ENCODE peak calls at places on chromosomes 6 and 20, in eight cellular contexts. One of them, this sample, is unnamed.

GRCh38 chr6:68635706-68636513 is 828 bp downstream of the ADGRB3 start:
- DNase-seq in GM12878: no peak
- DNase-seq in body of pancreas: peak; percentile 16
- DNase-seq in IMR-90: no peak
- DNase-seq in astrocyte: no peak
- DNase-seq in brain microvascular endothelial cell: peak; percentile 3
- DNase-seq in fibroblast of villous mesenchyme: peak; percentile 5
- DNase-seq in WERI-Rb-1: peak; percentile 42
- DNase-seq in this sample: peak; percentile 36

GRCh38 chr20:15930324-15931305 is 642.6 kb downstream of the KIF16B start:
- DNase-seq in GM12878: no peak
- DNase-seq in body of pancreas: no peak
- DNase-seq in IMR-90: peak; percentile 39
- DNase-seq in astrocyte: no peak
- DNase-seq in brain microvascular endothelial cell: peak; percentile 26
- DNase-seq in fibroblast of villous mesenchyme: peak; percentile 32
- DNase-seq in WERI-Rb-1: no peak
- DNase-seq in this sample: peak; percentile 72

GRCh38 chr20:44733341-44734069 is 12.2 kb upstream of the KCNK15 start:
- DNase-seq in GM12878: no peak
- DNase-seq in body of pancreas: peak; percentile 70
- DNase-seq in IMR-90: peak; percentile 65
- DNase-seq in astrocyte: no peak
- DNase-seq in brain microvascular endothelial cell: peak; percentile 55
- DNase-seq in fibroblast of villous mesenchyme: peak; percentile 77
- DNase-seq in WERI-Rb-1: peak; percentile 70
- DNase-seq in this sample: peak; percentile 83

GRCh38 chr6:153941768-153942167 is 97.3 kb upstream of the OPRM1 start:
- DNase-seq in GM12878: no peak
- DNase-seq in body of pancreas: peak; percentile 13
- DNase-seq in IMR-90: no peak
- DNase-seq in astrocyte: no peak
- DNase-seq in brain microvascular endothelial cell: no peak
- DNase-seq in fibroblast of villous mesenchyme: no peak
- DNase-seq in WERI-Rb-1: no peak
- DNase-seq in this sample: no peak

GRCh38 chr6:56808871-56809359 is 146.0 kb upstream of the BEND6 start:
- DNase-seq in GM12878: no peak
- DNase-seq in body of pancreas: no peak
- DNase-seq in IMR-90: peak; percentile 73
- DNase-seq in astrocyte: peak; percentile 86
- DNase-seq in brain microvascular endothelial cell: peak; percentile 69
- DNase-seq in fibroblast of villous mesenchyme: peak; percentile 31
- DNase-seq in WERI-Rb-1: no peak
- DNase-seq in this sample: peak; percentile 62

GRCh38 chr6:16345449-16346330 is 107.3 kb downstream of the GMPR start:
- DNase-seq in GM12878: no peak
- DNase-seq in body of pancreas: no peak
- DNase-seq in IMR-90: peak; percentile 93
- DNase-seq in astrocyte: peak; percentile 88
- DNase-seq in brain microvascular endothelial cell: peak; percentile 67
- DNase-seq in fibroblast of villous mesenchyme: peak; percentile 95
- DNase-seq in WERI-Rb-1: no peak
- DNase-seq in this sample: peak; percentile 73

GRCh38 chr6:80531676-80532619 is 425.5 kb downstream of the BCKDHB start:
- DNase-seq in GM12878: no peak
- DNase-seq in body of pancreas: no peak
- DNase-seq in IMR-90: peak; percentile 31
- DNase-seq in astrocyte: no peak
- DNase-seq in brain microvascular endothelial cell: no peak
- DNase-seq in fibroblast of villous mesenchyme: peak; percentile 45
- DNase-seq in WERI-Rb-1: no peak
- DNase-seq in this sample: peak; percentile 61

GRCh38 chr6:98929498-98930060 is 18.2 kb downstream of the FBXL4 start:
- DNase-seq in GM12878: no peak
- DNase-seq in body of pancreas: no peak
- DNase-seq in IMR-90: peak; percentile 7
- DNase-seq in astrocyte: no peak
- DNase-seq in brain microvascular endothelial cell: no peak
- DNase-seq in fibroblast of villous mesenchyme: no peak
- DNase-seq in WERI-Rb-1: no peak
- DNase-seq in this sample: no peak

GRCh38 chr6:160261991-160262718 is 3.5 kb upstream of the SLC22A2 start:
- DNase-seq in GM12878: no peak
- DNase-seq in body of pancreas: no peak
- DNase-seq in IMR-90: no peak
- DNase-seq in astrocyte: no peak
- DNase-seq in brain microvascular endothelial cell: no peak
- DNase-seq in fibroblast of villous mesenchyme: peak; percentile 59
- DNase-seq in WERI-Rb-1: no peak
- DNase-seq in this sample: peak; percentile 63
- TF ChIP-seq CTCF in GM12878: no peak
- TF ChIP-seq CTCF in body of pancreas: no peak
- TF ChIP-seq CTCF in IMR-90: no peak
- TF ChIP-seq CTCF in astrocyte: no peak
- TF ChIP-seq CTCF in brain microvascular endothelial cell: no peak
- TF ChIP-seq CTCF in fibroblast of villous mesenchyme: peak; percentile 49
- TF ChIP-seq CTCF in WERI-Rb-1: no peak
- TF ChIP-seq CTCF in this sample: peak; percentile 35

DNA sequence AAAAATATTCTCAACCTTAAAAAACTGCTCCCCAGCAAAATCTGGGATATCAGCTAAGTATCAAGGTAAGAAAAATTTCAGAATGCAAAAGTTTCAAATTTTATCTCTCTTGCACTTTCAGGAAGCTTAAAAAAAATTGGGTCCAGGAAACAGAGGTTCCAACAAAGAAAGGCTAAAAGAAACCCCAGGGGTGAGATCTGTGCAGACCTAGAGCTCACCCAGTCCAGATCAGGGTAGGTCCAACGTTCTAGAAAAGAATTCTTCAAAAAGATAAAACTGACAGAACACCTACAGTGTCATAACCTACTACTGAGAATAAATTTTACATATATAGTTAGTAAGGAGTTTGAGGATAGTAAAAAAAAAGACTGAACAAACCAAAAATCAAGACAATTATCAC is 23.5 kb downstream of the ILRUN start:
- DNase-seq in GM12878: no peak
- DNase-seq in body of pancreas: no peak
- DNase-seq in IMR-90: no peak
- DNase-seq in astrocyte: no peak
- DNase-seq in brain microvascular endothelial cell: no peak
- DNase-seq in fibroblast of villous mesenchyme: no peak
- DNase-seq in WERI-Rb-1: no peak
- DNase-seq in this sample: no peak
- H3K4me3 ChIP-seq in GM12878: peak overlapping the region; percentile 20
- H3K4me3 ChIP-seq in body of pancreas: no peak overlapping the region
- H3K4me3 ChIP-seq in IMR-90: no peak overlapping the region
- H3K4me3 ChIP-seq in astrocyte: no peak overlapping the region
- H3K4me3 ChIP-seq in brain microvascular endothelial cell: no peak overlapping the region
- H3K4me3 ChIP-seq in fibroblast of villous mesenchyme: no peak overlapping the region
- H3K4me3 ChIP-seq in WERI-Rb-1: no peak overlapping the region
- H3K4me3 ChIP-seq in this sample: no peak overlapping the region

DNA sequence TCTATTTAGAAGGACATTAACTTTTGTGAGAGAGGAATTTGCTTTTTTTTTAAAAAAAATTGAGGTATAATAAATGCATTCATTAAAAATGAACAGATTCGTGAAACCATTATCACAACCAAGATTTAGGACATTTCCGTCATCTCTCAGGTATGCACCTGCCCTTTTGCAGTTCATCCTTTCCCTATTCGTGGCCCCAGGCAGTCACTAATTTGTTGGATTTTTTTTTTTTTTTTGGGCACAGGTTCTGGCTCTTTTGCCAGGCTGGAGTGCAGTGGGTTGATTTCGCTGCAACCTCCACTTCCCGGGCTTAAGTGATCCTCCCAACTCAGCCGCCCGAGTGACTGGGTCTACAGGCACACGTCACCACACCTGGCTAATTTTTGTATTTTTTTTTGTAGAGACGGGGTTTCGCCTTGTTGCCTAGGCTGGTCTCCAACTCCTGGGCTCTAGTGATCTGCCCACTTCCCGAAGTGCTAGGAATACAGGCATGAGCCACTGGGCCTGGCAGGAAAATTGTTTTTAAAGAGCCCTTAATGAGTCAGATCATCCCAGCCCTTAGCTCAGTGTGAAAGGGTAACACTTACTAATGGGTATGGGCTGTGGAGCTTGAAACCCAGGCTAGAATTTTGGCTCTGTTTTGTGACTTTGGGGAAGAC is 9.2 kb downstream of the PHF3 start:
- DNase-seq in GM12878: no peak
- DNase-seq in body of pancreas: no peak
- DNase-seq in IMR-90: no peak
- DNase-seq in astrocyte: peak; percentile 71
- DNase-seq in brain microvascular endothelial cell: no peak
- DNase-seq in fibroblast of villous mesenchyme: no peak
- DNase-seq in WERI-Rb-1: no peak
- DNase-seq in this sample: no peak
- TF ChIP-seq CTCF in GM12878: no peak
- TF ChIP-seq CTCF in body of pancreas: no peak
- TF ChIP-seq CTCF in IMR-90: no peak
- TF ChIP-seq CTCF in astrocyte: no peak
- TF ChIP-seq CTCF in brain microvascular endothelial cell: no peak
- TF ChIP-seq CTCF in fibroblast of villous mesenchyme: no peak
- TF ChIP-seq CTCF in WERI-Rb-1: no peak
- TF ChIP-seq CTCF in this sample: no peak

DNA sequence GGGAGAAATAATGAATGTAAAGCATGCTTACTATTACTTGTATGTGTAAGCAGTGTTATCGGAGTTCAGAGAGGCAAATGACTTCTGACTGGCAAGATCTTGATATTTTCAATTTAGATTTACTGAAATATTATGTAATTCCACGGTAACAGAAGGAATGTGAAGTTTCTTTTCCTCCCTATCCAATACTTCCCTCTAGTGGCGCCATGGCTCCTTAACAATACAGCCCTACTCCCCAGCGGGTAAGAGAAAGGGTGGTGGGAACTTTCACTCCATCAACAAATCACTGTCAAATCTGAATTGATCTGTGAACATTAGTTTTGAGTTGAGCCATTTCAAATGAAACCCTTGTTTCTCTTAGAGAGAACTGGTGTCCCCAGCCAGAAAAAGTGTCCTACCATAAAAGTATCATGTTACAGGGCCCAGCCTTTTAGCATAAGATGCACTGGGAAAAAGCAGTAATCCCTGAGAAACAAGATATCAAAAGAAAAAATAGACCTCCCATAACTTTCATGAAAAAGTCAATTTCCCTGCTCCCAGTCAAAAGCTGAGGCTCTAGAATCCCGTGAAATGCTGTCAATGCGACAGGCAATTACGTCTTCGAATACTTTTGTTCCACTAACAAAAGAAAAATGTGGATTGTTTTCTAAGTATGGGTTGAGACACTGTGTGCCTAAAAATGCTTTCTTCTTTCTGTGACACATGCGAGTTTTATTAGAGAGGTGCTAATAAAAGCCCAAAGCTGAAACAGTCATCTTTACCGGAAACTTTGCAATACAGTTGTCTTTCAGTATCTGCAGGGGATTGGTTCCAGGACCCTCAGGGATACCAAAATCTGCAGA is 12.9 kb downstream of the COX7A2 start:
- DNase-seq in GM12878: no peak
- DNase-seq in body of pancreas: peak; percentile 54
- DNase-seq in IMR-90: peak; percentile 67
- DNase-seq in astrocyte: peak; percentile 40
- DNase-seq in brain microvascular endothelial cell: peak; percentile 37
- DNase-seq in fibroblast of villous mesenchyme: peak; percentile 67
- DNase-seq in WERI-Rb-1: peak; percentile 41
- DNase-seq in this sample: peak; percentile 82
- H3K4me3 ChIP-seq in GM12878: no peak overlapping the region
- H3K4me3 ChIP-seq in body of pancreas: no peak overlapping the region
- H3K4me3 ChIP-seq in IMR-90: no peak overlapping the region
- H3K4me3 ChIP-seq in astrocyte: no peak overlapping the region
- H3K4me3 ChIP-seq in brain microvascular endothelial cell: no peak overlapping the region
- H3K4me3 ChIP-seq in fibroblast of villous mesenchyme: no peak overlapping the region
- H3K4me3 ChIP-seq in WERI-Rb-1: no peak overlapping the region
- H3K4me3 ChIP-seq in this sample: no peak overlapping the region

GRCh38 chr6:125906158-125906998 is 50.2 kb upstream of the HINT3 start:
- DNase-seq in GM12878: no peak
- DNase-seq in body of pancreas: peak; percentile 62
- DNase-seq in IMR-90: peak; percentile 27
- DNase-seq in astrocyte: no peak
- DNase-seq in brain microvascular endothelial cell: peak; percentile 16
- DNase-seq in fibroblast of villous mesenchyme: peak; percentile 62
- DNase-seq in WERI-Rb-1: peak; percentile 42
- DNase-seq in this sample: peak; percentile 61
- TF ChIP-seq CTCF in GM12878: peak; percentile 94
- TF ChIP-seq CTCF in body of pancreas: peak; percentile 75
- TF ChIP-seq CTCF in IMR-90: peak; percentile 58
- TF ChIP-seq CTCF in astrocyte: peak; percentile 40
- TF ChIP-seq CTCF in brain microvascular endothelial cell: peak; percentile 92
- TF ChIP-seq CTCF in fibroblast of villous mesenchyme: peak; percentile 86
- TF ChIP-seq CTCF in WERI-Rb-1: peak; percentile 82
- TF ChIP-seq CTCF in this sample: peak; percentile 95

GRCh38 chr20:3071266-3071609 is 182 bp upstream of the OXT start:
- DNase-seq in GM12878: no peak
- DNase-seq in body of pancreas: no peak
- DNase-seq in IMR-90: no peak
- DNase-seq in astrocyte: no peak
- DNase-seq in brain microvascular endothelial cell: no peak
- DNase-seq in fibroblast of villous mesenchyme: no peak
- DNase-seq in WERI-Rb-1: no peak
- DNase-seq in this sample: no peak
- H3K4me3 ChIP-seq in GM12878: no peak overlapping the region
- H3K4me3 ChIP-seq in body of pancreas: no peak overlapping the region
- H3K4me3 ChIP-seq in IMR-90: no peak overlapping the region
- H3K4me3 ChIP-seq in astrocyte: no peak overlapping the region
- H3K4me3 ChIP-seq in brain microvascular endothelial cell: peak overlapping the region; percentile 37
- H3K4me3 ChIP-seq in fibroblast of villous mesenchyme: peak overlapping the region; percentile 45
- H3K4me3 ChIP-seq in WERI-Rb-1: no peak overlapping the region
- H3K4me3 ChIP-seq in this sample: no peak overlapping the region

GRCh38 chr6:35202066-35202546 is 11.7 kb upstream of the SCUBE3 start:
- DNase-seq in GM12878: no peak
- DNase-seq in body of pancreas: no peak
- DNase-seq in IMR-90: no peak
- DNase-seq in astrocyte: no peak
- DNase-seq in brain microvascular endothelial cell: no peak
- DNase-seq in fibroblast of villous mesenchyme: no peak
- DNase-seq in WERI-Rb-1: no peak
- DNase-seq in this sample: no peak
- TF ChIP-seq CTCF in GM12878: no peak
- TF ChIP-seq CTCF in body of pancreas: no peak
- TF ChIP-seq CTCF in IMR-90: no peak
- TF ChIP-seq CTCF in astrocyte: no peak
- TF ChIP-seq CTCF in brain microvascular endothelial cell: no peak
- TF ChIP-seq CTCF in fibroblast of villous mesenchyme: no peak
- TF ChIP-seq CTCF in WERI-Rb-1: no peak
- TF ChIP-seq CTCF in this sample: no peak

GRCh38 chr20:14178528-14178927 is 158.9 kb downstream of the FLRT3 start:
- DNase-seq in GM12878: no peak
- DNase-seq in body of pancreas: no peak
- DNase-seq in IMR-90: no peak
- DNase-seq in astrocyte: no peak
- DNase-seq in brain microvascular endothelial cell: no peak
- DNase-seq in fibroblast of villous mesenchyme: no peak
- DNase-seq in WERI-Rb-1: no peak
- DNase-seq in this sample: no peak

DNA sequence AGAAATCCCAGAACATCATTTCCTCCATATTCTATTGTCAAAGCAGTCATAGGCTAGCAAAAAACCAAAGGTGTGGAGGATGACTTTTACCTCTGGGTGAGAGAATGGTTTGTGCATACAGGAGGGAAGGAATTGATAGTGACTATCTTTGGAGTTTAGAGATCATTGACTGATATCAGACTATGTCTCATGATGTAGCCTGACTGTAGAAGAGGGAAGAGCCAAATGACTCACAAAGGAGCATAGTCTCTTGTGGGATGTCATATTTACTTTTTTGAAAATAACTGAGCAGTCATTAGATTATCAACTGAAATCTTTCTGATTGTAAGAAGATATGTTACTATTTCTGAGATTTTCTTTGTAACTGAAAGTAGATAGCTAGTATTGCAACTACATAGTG is 158.5 kb downstream of the FLRT3 start:
- DNase-seq in GM12878: no peak
- DNase-seq in body of pancreas: no peak
- DNase-seq in IMR-90: no peak
- DNase-seq in astrocyte: no peak
- DNase-seq in brain microvascular endothelial cell: no peak
- DNase-seq in fibroblast of villous mesenchyme: no peak
- DNase-seq in WERI-Rb-1: no peak
- DNase-seq in this sample: no peak
- H3K4me3 ChIP-seq in GM12878: no peak overlapping the region
- H3K4me3 ChIP-seq in body of pancreas: no peak overlapping the region
- H3K4me3 ChIP-seq in IMR-90: no peak overlapping the region
- H3K4me3 ChIP-seq in astrocyte: no peak overlapping the region
- H3K4me3 ChIP-seq in brain microvascular endothelial cell: no peak overlapping the region
- H3K4me3 ChIP-seq in fibroblast of villous mesenchyme: no peak overlapping the region
- H3K4me3 ChIP-seq in WERI-Rb-1: no peak overlapping the region
- H3K4me3 ChIP-seq in this sample: no peak overlapping the region